ENCODE peak calls at places on chromosomes 3 and 15, in four cellular contexts. K, G, L and W are unnamed samples.

GRCh38 chr15:43268111-43269105 is 1.7 kb upstream of the TGM5 start:
- DNase-seq in K (no peak), G (peak), L (no peak), W (peak)

GRCh38 chr15:56869573-56869972 is 48.9 kb upstream of the TCF12 start:
- DNase-seq in K (peak), G (no peak), L (no peak), W (peak)

GRCh38 chr3:43087249-43087776 is 18.6 kb downstream of the POMGNT2 start:
- DNase-seq in G (no peak), L (no peak), K (no peak), W (no peak)

GRCh38 chr3:123096701-123097100 is 29.9 kb downstream of the PDIA5 start:
- DNase-seq in K (no peak), L (no peak), G (no peak), W (no peak)

GRCh38 chr3:171971919-171972526 is 67.4 kb upstream of the FNDC3B start:
- DNase-seq in L (no peak), K (no peak), G (no peak), W (no peak)

GRCh38 chr15:95284933-95285401 is 1045.5 kb upstream of the NR2F2 start:
- DNase-seq in K (no peak), G (peak), L (no peak), W (peak)

GRCh38 chr3:45026038-45026437 is at the start of gene CLEC3B:
- DNase-seq in K (peak), G (no peak), L (no peak), W (no peak)

GRCh38 chr3:143171141-143171651 is 51.6 kb downstream of the CHST2 start:
- DNase-seq in G (no peak), L (no peak), K (no peak), W (peak)

GRCh38 chr3:47379488-47379899 is 1.3 kb upstream of the PTPN23 start:
- DNase-seq in K (peak), L (no peak), G (peak), W (no peak)

GRCh38 chr15:52392008-52392687 is 96.5 kb upstream of the MYO5C start:
- DNase-seq in K (no peak), L (no peak), G (no peak), W (no peak)

GRCh38 chr15:31470756-31471155 is 144.1 kb downstream of the KLF13 start:
- DNase-seq in G (no peak), K (no peak), L (no peak), W (no peak)

GRCh38 chr3:148999806-149000205 is 8.5 kb downstream of the GYG1 start:
- DNase-seq in L (no peak), G (no peak), K (no peak), W (peak)

DNA sequence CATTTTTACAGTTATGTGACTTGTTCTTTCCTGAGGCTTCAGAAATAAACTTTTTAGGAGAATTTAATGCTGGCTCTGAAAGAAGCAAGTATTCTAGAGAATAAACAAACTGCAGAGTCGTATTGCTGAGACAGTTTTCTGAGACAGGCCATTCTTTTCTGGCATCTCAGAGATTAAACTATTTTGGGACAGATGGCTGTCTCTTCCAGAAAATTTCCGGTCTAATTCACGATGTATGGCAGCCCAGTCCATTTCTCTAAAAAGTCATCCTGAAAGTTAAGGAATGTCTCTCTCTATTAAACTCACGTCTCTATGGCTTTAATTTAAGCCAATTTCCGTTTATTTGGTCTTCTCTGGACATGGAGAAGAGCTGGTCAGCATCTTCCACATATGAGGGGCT is 208.6 kb downstream of the FEZF2 start:
- DNase-seq in K (no peak), G (no peak), L (no peak), W (no peak)
- TF ChIP-seq CTCF in K (no peak), G (no peak), L (no peak), W (no peak)

DNA sequence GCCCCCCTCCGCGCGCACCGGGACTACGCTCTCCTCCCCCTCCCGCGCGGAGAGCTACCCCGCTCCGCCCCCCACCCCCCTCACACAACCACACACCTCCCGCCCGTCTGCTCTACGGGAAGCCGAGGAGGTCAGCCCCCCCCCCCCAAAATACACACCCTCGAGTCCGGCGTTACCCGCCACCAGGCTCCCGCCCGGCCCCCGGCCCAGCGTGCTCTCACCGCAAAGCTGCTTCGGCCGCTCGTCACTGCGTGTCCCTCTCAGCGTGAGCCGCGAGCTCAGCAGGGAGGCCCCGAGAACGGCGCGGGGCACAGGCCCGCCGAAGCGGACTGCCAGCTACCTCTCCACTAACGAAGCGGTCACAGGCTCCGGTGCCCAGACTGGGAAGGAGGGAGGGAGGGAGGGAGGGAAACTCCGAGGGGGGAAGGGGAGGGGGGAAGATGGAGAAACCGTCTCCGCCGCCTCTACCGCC is 252 bp downstream of the SIN3A start:
- DNase-seq in K (no peak), G (no peak), L (no peak), W (no peak)
- TF ChIP-seq CTCF in K (no peak), G (no peak), L (no peak), W (no peak)

GRCh38 chr3:83438177-83438576 is 1520.6 kb upstream of the CADM2 start:
- DNase-seq in G (no peak), K (no peak), L (no peak), W (no peak)

DNA sequence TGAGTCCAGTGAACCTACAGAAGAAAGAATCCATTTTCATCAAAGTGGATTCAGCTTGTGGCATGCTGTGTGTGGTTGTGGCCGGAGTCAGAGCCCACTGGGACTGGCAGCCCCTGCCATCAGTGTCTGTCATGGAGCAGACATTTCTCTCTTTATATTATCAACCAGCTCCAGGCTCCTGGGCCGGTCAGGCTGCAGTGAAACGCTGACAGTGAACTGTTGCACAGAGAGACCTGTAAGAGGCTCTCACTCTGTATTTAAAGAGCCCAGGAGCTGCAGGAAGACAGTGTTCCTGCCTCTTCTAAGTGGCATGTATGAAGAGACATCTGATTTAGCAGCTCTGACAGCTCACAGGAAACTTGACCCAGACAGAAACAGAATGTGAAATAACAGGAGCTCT is 1523.6 kb upstream of the CADM2 start:
- DNase-seq in L (no peak), G (no peak), K (no peak), W (no peak)
- TF ChIP-seq CTCF in L (no peak), G (no peak), K (no peak), W (no peak)

GRCh38 chr15:81767076-81767475 is 278.7 kb downstream of the MEX3B start:
- DNase-seq in L (no peak), G (no peak), K (no peak), W (no peak)

GRCh38 chr15:81765816-81766215 is 280.0 kb downstream of the MEX3B start:
- DNase-seq in K (no peak), G (no peak), L (no peak), W (no peak)

GRCh38 chr15:81763304-81763703 is 282.5 kb downstream of the MEX3B start:
- DNase-seq in K (no peak), L (no peak), G (no peak), W (no peak)

GRCh38 chr15:81774309-81774708 is 271.5 kb downstream of the MEX3B start:
- DNase-seq in G (no peak), K (no peak), L (no peak), W (no peak)

GRCh38 chr15:81768773-81769172 is 277.0 kb downstream of the MEX3B start:
- DNase-seq in G (no peak), K (no peak), L (no peak), W (no peak)
- TF ChIP-seq CTCF in G (no peak), K (no peak), L (no peak), W (no peak)

DNA sequence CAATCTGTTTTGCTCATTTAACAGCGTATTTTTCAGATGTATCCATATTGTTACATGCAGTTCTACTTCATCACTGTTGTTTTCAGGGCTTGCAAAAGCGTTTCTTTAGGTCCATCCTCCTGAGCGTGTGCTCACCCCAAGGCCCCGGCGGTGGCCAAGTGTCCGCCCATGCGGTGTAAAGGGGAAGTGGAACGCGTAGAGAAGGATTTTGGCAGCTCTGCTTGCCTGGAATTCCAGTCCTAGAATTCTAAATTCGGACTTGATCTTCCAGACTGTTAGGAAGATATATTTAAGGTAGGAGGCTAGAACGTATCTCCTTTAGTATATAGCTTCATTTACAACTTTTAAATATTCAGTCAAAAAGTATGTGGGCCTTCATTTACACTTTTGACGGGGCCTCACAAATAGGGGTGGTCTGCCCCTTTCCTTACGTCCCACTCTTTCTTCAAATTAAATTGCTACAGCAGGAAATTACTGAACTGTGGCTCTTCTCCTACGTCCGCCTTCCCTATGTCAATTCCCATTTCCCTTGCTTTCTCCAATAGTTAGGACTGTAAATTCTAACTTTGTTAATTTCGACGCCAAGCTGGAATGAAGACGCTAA is 609 bp upstream of the TBC1D23 start:
- DNase-seq in K (peak), L (no peak), G (peak), W (peak)
- TF ChIP-seq CTCF in K (no peak), L (no peak), G (peak), W (no peak)

GRCh38 chr3:197996855-197997254 is 36.8 kb downstream of the LMLN start:
- DNase-seq in K (no peak), L (no peak), G (no peak), W (no peak)
- TF ChIP-seq CTCF in K (no peak), L (no peak), G (no peak), W (no peak)

GRCh38 chr15:101189341-101189679 is 62.5 kb downstream of the CHSY1 start:
- DNase-seq in L (no peak), G (no peak), K (no peak), W (no peak)

GRCh38 chr15:101188517-101189340 is 63.1 kb downstream of the CHSY1 start:
- DNase-seq in L (no peak), G (no peak), K (no peak), W (no peak)

GRCh38 chr15:101189708-101190107 is 62.1 kb downstream of the CHSY1 start:
- DNase-seq in K (no peak), G (no peak), L (no peak), W (no peak)

GRCh38 chr15:101185770-101186169 is 66.1 kb downstream of the CHSY1 start:
- DNase-seq in L (no peak), K (no peak), G (no peak), W (no peak)

DNA sequence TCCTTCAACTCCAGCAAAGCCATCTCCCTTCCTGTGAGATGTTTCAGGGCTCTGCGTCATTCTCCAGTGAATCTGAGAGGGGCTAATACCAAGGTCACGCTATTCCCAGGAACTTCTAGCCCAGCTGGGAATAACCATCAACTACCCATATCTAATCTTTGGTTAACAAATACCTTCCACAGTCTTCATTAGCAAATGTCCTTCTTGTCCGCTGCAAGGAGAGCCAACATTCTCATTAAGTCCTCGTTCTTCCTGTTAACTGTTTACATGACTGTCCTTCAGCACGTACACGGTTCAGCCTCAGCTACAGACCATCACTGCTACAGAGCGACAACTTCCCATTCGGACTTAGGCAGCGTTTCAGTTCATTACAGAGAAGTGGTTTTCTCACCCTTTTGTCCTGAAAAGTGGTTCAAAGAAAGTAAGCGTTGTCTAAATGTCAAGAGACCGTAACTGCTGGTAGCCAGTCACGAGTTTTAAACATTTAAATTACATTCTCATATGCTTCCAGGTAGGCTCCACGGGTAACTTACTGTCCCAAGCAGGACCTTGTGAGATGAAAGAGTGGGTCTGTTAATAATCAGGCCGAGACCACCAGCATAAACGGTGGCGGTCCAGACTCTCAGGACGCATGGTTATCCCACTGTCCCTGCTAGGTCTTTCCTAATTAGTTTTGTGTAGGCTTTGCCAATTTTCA is 63.9 kb downstream of the CHSY1 start:
- DNase-seq in G (no peak), L (no peak), K (no peak), W (no peak)
- TF ChIP-seq CTCF in G (no peak), L (no peak), K (no peak), W (no peak)